ENCODE peak calls at places on chromosomes 13 and 19, in ten cellular contexts. Y is sigmoid colon, C is breast epithelium, G is adrenal gland, X is esophagus squamous epithelium, U is heart left ventricle, Q is A549, M is body of pancreas, N is gastrocnemius medialis, K is uterus. V is an unnamed sample.

GRCh38 chr13:75687145-75687763 is 51.1 kb downstream of the LMO7 start:
- DNase-seq in Y (no peak), C (no peak), G (no peak), X (no peak), U (no peak), Q (no peak), M (no peak), N (no peak), K (no peak), V (no peak)

GRCh38 chr13:20400774-20401173 is 124.9 kb downstream of the CRYL1 start:
- DNase-seq in Y (no peak), C (no peak), G (no peak), X (no peak), U (no peak), Q (no peak), M (no peak), N (no peak), K (no peak), V (no peak)

GRCh38 chr13:71625694-71626093 is 241.3 kb downstream of the DACH1 start:
- DNase-seq in Y (no peak), C (no peak), G (no peak), X (no peak), U (no peak), Q (no peak), M (no peak), N (no peak), K (no peak), V (no peak)

GRCh38 chr13:33519561-33520479 is 234.3 kb upstream of the STARD13 start:
- DNase-seq in Y (no peak), C (no peak), G (no peak), X (no peak), U (no peak), Q (no peak), M (no peak), N (no peak), K (no peak), V (no peak)

GRCh38 chr13:105165449-105166125 is 1369.9 kb downstream of the EFNB2 start:
- DNase-seq in Y (no peak), C (no peak), G (no peak), X (no peak), U (no peak), Q (no peak), M (no peak), N (no peak), K (no peak), V (no peak)

GRCh38 chr13:25777509-25777908 is 274.3 kb downstream of the SHISA2 start:
- DNase-seq in Y (no peak), C (no peak), G (no peak), X (no peak), U (no peak), Q (no peak), M (no peak), N (no peak), K (no peak), V (no peak)

GRCh38 chr19:49390131-49390977 is 2.3 kb downstream of the KASH5 start:
- DNase-seq in Y (no peak), C (no peak), G (no peak), X (no peak), U (no peak), Q (no peak), M (peak), N (no peak), K (no peak), V (no peak)

GRCh38 chr13:91185294-91185863 is 162.1 kb upstream of the MIR17HG start:
- DNase-seq in Y (no peak), C (no peak), G (no peak), X (no peak), U (no peak), Q (no peak), M (no peak), N (no peak), K (no peak), V (no peak)

GRCh38 chr19:41554902-41555301 is 21.1 kb upstream of the CEACAM21 start:
- DNase-seq in Y (no peak), C (no peak), G (no peak), X (no peak), U (no peak), Q (no peak), M (no peak), N (no peak), K (no peak), V (no peak)

GRCh38 chr13:75761373-75761772 is 125.2 kb downstream of the LMO7 start:
- DNase-seq in Y (no peak), C (no peak), G (no peak), X (no peak), U (no peak), Q (no peak), M (no peak), N (no peak), K (no peak), V (no peak)

GRCh38 chr19:6674868-6675305 is 4.9 kb upstream of the TNFSF14 start:
- DNase-seq in Y (no peak), C (no peak), G (peak), X (no peak), U (peak), Q (peak), M (peak), N (peak), K (peak), V (no peak)

GRCh38 chr19:42634409-42635232 is 39.9 kb upstream of the CEACAM8 start:
- DNase-seq in Y (no peak), C (no peak), G (no peak), X (no peak), U (no peak), Q (peak), M (peak), N (no peak), K (no peak), V (no peak)

GRCh38 chr19:4732680-4733114 is 9.1 kb upstream of the DPP9 start:
- DNase-seq in Y (peak), C (no peak), G (no peak), X (no peak), U (no peak), Q (peak), M (peak), N (peak), K (peak), V (no peak)

GRCh38 chr13:75763511-75763910 is 127.4 kb downstream of the LMO7 start:
- DNase-seq in Y (no peak), C (no peak), G (no peak), X (no peak), U (no peak), Q (no peak), M (no peak), N (no peak), K (no peak), V (no peak)

GRCh38 chr13:112204881-112205327 is 138.0 kb downstream of the SOX1 start:
- DNase-seq in Y (no peak), C (no peak), G (no peak), X (no peak), U (peak), Q (no peak), M (peak), N (no peak), K (no peak), V (no peak)

GRCh38 chr19:29309637-29310036 is 96.7 kb upstream of the UQCRFS1 start:
- DNase-seq in Y (no peak), C (no peak), G (no peak), X (no peak), U (no peak), Q (no peak), M (no peak), N (no peak), K (no peak), V (no peak)

GRCh38 chr19:41997121-41997850 is 3.3 kb upstream of the ATP1A3 start:
- DNase-seq in Y (no peak), C (no peak), G (peak), X (no peak), U (no peak), Q (peak), M (peak), N (no peak), K (no peak), V (no peak)

GRCh38 chr19:13244920-13245319 is 94.7 kb downstream of the IER2 start:
- DNase-seq in Y (no peak), C (no peak), G (no peak), X (no peak), U (no peak), Q (no peak), M (no peak), N (no peak), K (no peak), V (no peak)

GRCh38 chr19:4326837-4327251 is 11.8 kb downstream of the STAP2 start:
- DNase-seq in Y (no peak), C (no peak), G (peak), X (no peak), U (no peak), Q (no peak), M (no peak), N (no peak), K (no peak), V (peak)

GRCh38 chr13:102538938-102539337 is 57.8 kb upstream of the TPP2 start:
- DNase-seq in Y (no peak), C (no peak), G (no peak), X (no peak), U (no peak), Q (no peak), M (no peak), N (no peak), K (no peak), V (no peak)

GRCh38 chr13:21014666-21015170 is 46.7 kb downstream of the LATS2 start:
- DNase-seq in Y (peak), C (no peak), G (peak), X (no peak), U (peak), Q (no peak), M (peak), N (peak), K (no peak), V (peak)

GRCh38 chr19:5022066-5022860 is 53.4 kb downstream of the KDM4B start:
- DNase-seq in Y (no peak), C (no peak), G (no peak), X (no peak), U (no peak), Q (no peak), M (no peak), N (no peak), K (no peak), V (no peak)

GRCh38 chr13:20033486-20033885 is 75.0 kb downstream of the ZMYM2 start:
- DNase-seq in Y (no peak), C (no peak), G (no peak), X (no peak), U (no peak), Q (no peak), M (no peak), N (no peak), K (no peak), V (no peak)

GRCh38 chr19:58353717-58354477 is 605 bp upstream of the A1BG start:
- DNase-seq in Y (no peak), C (no peak), G (no peak), X (no peak), U (no peak), Q (no peak), M (no peak), N (no peak), K (no peak), V (no peak)

GRCh38 chr19:30719991-30720329 is 347.8 kb downstream of the ZNF536 start:
- DNase-seq in Y (no peak), C (no peak), G (peak), X (no peak), U (peak), Q (no peak), M (peak), N (no peak), K (peak), V (peak)

GRCh38 chr13:113184568-113185440 is 23.7 kb downstream of the PCID2 start:
- DNase-seq in Y (no peak), C (no peak), G (no peak), X (no peak), U (no peak), Q (no peak), M (no peak), N (no peak), K (no peak), V (no peak)

GRCh38 chr13:27270594-27271520 is at the start of gene RASL11A:
- DNase-seq in Y (peak), C (peak), G (peak), X (peak), U (peak), Q (peak), M (peak), N (peak), K (peak), V (peak)

GRCh38 chr13:39039033-39039432 is 777 bp downstream of the NHLRC3 start:
- DNase-seq in Y (no peak), C (no peak), G (no peak), X (no peak), U (no peak), Q (no peak), M (no peak), N (no peak), K (no peak), V (no peak)

GRCh38 chr19:18419699-18420460 is 682 bp downstream of the SSBP4 start:
- DNase-seq in Y (no peak), C (no peak), G (peak), X (no peak), U (no peak), Q (no peak), M (no peak), N (no peak), K (peak), V (peak)

GRCh38 chr19:18422530-18423191 is 3.5 kb downstream of the SSBP4 start:
- DNase-seq in Y (no peak), C (no peak), G (no peak), X (no peak), U (no peak), Q (no peak), M (no peak), N (no peak), K (peak), V (no peak)

GRCh38 chr19:18420931-18421330 is 1.7 kb downstream of the SSBP4 start:
- DNase-seq in Y (no peak), C (no peak), G (peak), X (no peak), U (no peak), Q (no peak), M (peak), N (no peak), K (peak), V (no peak)

GRCh38 chr19:18423258-18424020 is 4.2 kb downstream of the SSBP4 start:
- DNase-seq in Y (no peak), C (no peak), G (peak), X (no peak), U (no peak), Q (no peak), M (no peak), N (no peak), K (no peak), V (no peak)

DNA sequence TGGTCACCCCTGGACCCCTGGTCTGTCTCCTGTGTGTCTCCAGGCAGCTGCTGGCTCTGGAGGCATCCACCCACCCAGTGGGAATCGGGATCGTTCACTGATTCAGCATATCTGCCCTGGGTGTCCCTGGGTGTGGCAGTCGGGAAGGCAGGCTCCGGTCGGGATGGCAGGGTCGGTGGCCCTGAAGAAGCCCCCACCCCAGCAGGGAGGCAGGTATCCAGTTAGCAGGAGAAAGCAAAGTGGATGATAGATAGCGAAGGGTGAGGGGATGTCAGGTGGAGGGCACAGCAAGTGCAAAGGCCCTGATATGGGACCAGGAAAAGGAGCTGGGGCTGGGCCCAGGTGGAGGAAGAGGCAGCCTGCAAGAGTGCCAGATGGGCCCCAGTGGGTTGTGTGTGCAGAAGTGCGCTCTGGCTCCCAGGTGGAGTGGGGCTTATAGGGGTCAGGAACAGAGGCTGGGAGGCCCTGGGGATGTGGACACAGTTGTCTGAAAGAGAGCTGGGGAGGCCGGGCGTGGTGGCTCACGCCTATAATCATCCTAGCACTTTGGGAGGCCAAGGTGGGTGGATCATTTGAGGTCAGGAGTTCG is 2.3 kb downstream of the SSBP4 start:
- DNase-seq in Y (no peak), C (no peak), G (peak), X (no peak), U (no peak), Q (no peak), M (peak), N (no peak), K (peak), V (peak)
- H3K27ac ChIP-seq in Y (peak), C (peak), G (no peak), X (no peak), U (peak), Q (no peak), M (no peak), N (no peak), K (peak), V (no peak)

DNA sequence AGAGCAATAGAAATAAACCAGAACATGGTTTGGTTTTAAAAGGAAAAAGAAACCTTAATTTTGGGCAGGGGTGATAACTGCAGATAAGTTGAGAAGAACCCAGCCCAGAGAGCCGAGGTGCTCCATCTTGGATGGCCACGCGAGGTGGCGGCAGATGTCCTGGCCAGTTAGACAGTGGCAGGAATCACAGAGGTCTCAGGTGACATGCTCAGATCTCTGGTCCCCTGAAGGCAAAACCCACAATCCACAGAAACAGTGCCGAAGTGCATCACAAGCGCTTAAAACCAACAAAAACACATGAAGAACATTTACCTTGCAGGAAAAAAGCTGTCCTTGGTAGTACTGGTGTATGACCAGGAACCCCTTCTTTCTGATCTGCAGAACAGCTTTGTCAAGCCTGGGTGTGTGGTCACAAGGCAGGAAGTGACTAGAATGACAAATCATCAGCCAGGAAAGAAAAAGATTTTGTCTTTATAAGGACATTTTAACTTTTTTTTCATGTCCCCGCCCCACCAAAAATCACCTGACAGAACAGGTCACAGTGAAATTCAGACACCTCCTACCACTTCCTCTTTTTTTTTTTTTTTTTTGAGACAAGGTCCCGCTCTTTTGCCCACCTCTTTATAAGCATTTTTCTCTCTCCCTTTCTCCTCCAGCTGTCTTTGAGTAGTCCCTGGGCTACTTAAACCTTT is at the start of gene LCP1:
- DNase-seq in Y (no peak), C (no peak), G (no peak), X (peak), U (no peak), Q (no peak), M (no peak), N (no peak), K (no peak), V (no peak)
- TF ChIP-seq POLR2A in Y (peak), C (no peak), G (peak), X (peak), U (no peak), Q (no peak), M (peak), N (peak), K (no peak), V (no peak)

GRCh38 chr13:30968734-30969335 is 36.4 kb downstream of the TEX26 start:
- DNase-seq in Y (no peak), C (no peak), G (no peak), X (no peak), U (no peak), Q (no peak), M (no peak), N (no peak), K (no peak), V (no peak)
- H3K27ac ChIP-seq in Y (no peak), C (peak), G (no peak), X (no peak), U (no peak), Q (no peak), M (no peak), N (no peak), K (no peak), V (no peak)

DNA sequence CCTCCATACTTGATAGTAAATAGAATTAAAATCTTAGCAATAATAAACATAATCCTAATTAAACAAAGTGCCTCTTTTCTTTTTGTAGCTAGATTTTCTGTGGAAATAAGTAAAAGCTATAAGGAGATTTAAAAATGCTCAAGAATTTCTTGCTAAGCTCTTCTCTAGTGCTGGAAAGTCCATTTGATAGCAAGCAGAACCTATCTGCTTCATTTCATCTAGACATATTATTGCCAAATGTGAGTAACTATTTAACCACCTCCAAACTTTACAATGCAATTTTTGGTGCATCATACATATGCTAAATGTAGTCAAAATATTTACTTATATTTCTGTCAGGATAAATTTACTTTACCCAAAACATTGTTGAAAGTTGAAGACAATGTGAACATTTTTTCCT is 109.5 kb upstream of the POSTN start:
- DNase-seq in Y (no peak), C (no peak), G (no peak), X (no peak), U (no peak), Q (no peak), M (no peak), N (no peak), K (no peak), V (no peak)
- TF ChIP-seq POLR2A in Y (no peak), C (no peak), G (no peak), X (no peak), U (no peak), Q (no peak), M (no peak), N (no peak), K (no peak), V (no peak)

DNA sequence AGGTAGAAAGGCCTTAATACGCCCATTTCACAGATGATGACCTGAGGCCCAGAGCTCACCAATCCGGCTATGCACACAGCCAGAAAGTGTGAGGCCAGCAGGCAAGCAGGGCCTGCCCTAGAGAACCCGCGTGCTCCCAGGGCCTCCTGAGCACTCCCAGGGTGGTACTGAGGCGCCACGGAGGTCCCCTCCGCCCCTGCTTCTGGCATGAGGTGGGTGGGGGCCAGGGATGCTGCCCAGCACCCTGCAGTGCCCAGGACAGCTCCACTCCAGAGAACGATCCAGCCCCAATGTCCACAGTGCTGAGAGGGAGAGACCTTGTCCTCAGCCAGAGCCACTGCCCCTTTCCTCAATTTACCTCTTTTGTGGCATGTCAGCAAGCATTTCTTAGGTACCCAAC is 13.9 kb downstream of the SGTA start:
- DNase-seq in Y (no peak), C (no peak), G (no peak), X (no peak), U (no peak), Q (no peak), M (no peak), N (no peak), K (no peak), V (no peak)
- H3K27ac ChIP-seq in Y (peak), C (peak), G (no peak), X (no peak), U (peak), Q (no peak), M (no peak), N (no peak), K (no peak), V (peak)